ENCODE peak calls at places on chromosomes 5 and 9, in six cellular contexts. One of them, this sample, is unnamed.

GRCh38 chr9:31807574-31808256 is 576.7 kb upstream of the ACO1 start:
- DNase-seq in CD8-positive, alpha-beta memory T cell: no peak
- DNase-seq in NCI-H2171 treated with DMSO at 0.1 percent for 48 hours: no peak
- DNase-seq in stimulated activated CD8-positive, alpha-beta memory T cell treated with anti-CD3 and anti-CD28 coated beads, Interleukin-2, amount 100 ng/mL, for 1 hour: no peak
- DNase-seq in naive thymus-derived CD4-positive, alpha-beta T cell: no peak
- DNase-seq in stomach: no peak
- DNase-seq in this sample: no peak

GRCh38 chr9:87148391-87149237 is 201.3 kb upstream of the GAS1 start:
- DNase-seq in CD8-positive, alpha-beta memory T cell: no peak
- DNase-seq in NCI-H2171 treated with DMSO at 0.1 percent for 48 hours: peak; percentile 33
- DNase-seq in stimulated activated CD8-positive, alpha-beta memory T cell treated with anti-CD3 and anti-CD28 coated beads, Interleukin-2, amount 100 ng/mL, for 1 hour: no peak
- DNase-seq in naive thymus-derived CD4-positive, alpha-beta T cell: no peak
- DNase-seq in stomach: peak; percentile 74
- DNase-seq in this sample: no peak

GRCh38 chr9:27047126-27047525 is 41.7 kb upstream of the LRRC19 start:
- DNase-seq in CD8-positive, alpha-beta memory T cell: no peak
- DNase-seq in NCI-H2171 treated with DMSO at 0.1 percent for 48 hours: no peak
- DNase-seq in stimulated activated CD8-positive, alpha-beta memory T cell treated with anti-CD3 and anti-CD28 coated beads, Interleukin-2, amount 100 ng/mL, for 1 hour: no peak
- DNase-seq in naive thymus-derived CD4-positive, alpha-beta T cell: no peak
- DNase-seq in stomach: no peak
- DNase-seq in this sample: no peak

GRCh38 chr5:11599499-11599898 is 304.7 kb downstream of the CTNND2 start:
- DNase-seq in CD8-positive, alpha-beta memory T cell: no peak
- DNase-seq in NCI-H2171 treated with DMSO at 0.1 percent for 48 hours: no peak
- DNase-seq in stimulated activated CD8-positive, alpha-beta memory T cell treated with anti-CD3 and anti-CD28 coated beads, Interleukin-2, amount 100 ng/mL, for 1 hour: no peak
- DNase-seq in naive thymus-derived CD4-positive, alpha-beta T cell: no peak
- DNase-seq in stomach: no peak
- DNase-seq in this sample: no peak

GRCh38 chr5:73304381-73304780 is 131.4 kb downstream of the TMEM174 start:
- DNase-seq in CD8-positive, alpha-beta memory T cell: no peak
- DNase-seq in NCI-H2171 treated with DMSO at 0.1 percent for 48 hours: no peak
- DNase-seq in stimulated activated CD8-positive, alpha-beta memory T cell treated with anti-CD3 and anti-CD28 coated beads, Interleukin-2, amount 100 ng/mL, for 1 hour: no peak
- DNase-seq in naive thymus-derived CD4-positive, alpha-beta T cell: no peak
- DNase-seq in stomach: no peak
- DNase-seq in this sample: no peak

GRCh38 chr5:43661102-43661501 is 58.1 kb downstream of the NNT start:
- DNase-seq in CD8-positive, alpha-beta memory T cell: no peak
- DNase-seq in NCI-H2171 treated with DMSO at 0.1 percent for 48 hours: peak; percentile 29
- DNase-seq in stimulated activated CD8-positive, alpha-beta memory T cell treated with anti-CD3 and anti-CD28 coated beads, Interleukin-2, amount 100 ng/mL, for 1 hour: no peak
- DNase-seq in naive thymus-derived CD4-positive, alpha-beta T cell: no peak
- DNase-seq in stomach: no peak
- DNase-seq in this sample: no peak

GRCh38 chr5:179134511-179134910 is 74.3 kb downstream of the ZNF354C start:
- DNase-seq in CD8-positive, alpha-beta memory T cell: no peak
- DNase-seq in NCI-H2171 treated with DMSO at 0.1 percent for 48 hours: no peak
- DNase-seq in stimulated activated CD8-positive, alpha-beta memory T cell treated with anti-CD3 and anti-CD28 coated beads, Interleukin-2, amount 100 ng/mL, for 1 hour: no peak
- DNase-seq in naive thymus-derived CD4-positive, alpha-beta T cell: no peak
- DNase-seq in stomach: no peak
- DNase-seq in this sample: no peak

GRCh38 chr5:109365653-109366052 is 44.1 kb downstream of the PJA2 start:
- DNase-seq in CD8-positive, alpha-beta memory T cell: no peak
- DNase-seq in NCI-H2171 treated with DMSO at 0.1 percent for 48 hours: no peak
- DNase-seq in stimulated activated CD8-positive, alpha-beta memory T cell treated with anti-CD3 and anti-CD28 coated beads, Interleukin-2, amount 100 ng/mL, for 1 hour: no peak
- DNase-seq in naive thymus-derived CD4-positive, alpha-beta T cell: no peak
- DNase-seq in stomach: no peak
- DNase-seq in this sample: no peak

GRCh38 chr9:104232781-104233341 is 138.8 kb downstream of the SMC2 start:
- DNase-seq in CD8-positive, alpha-beta memory T cell: no peak
- DNase-seq in NCI-H2171 treated with DMSO at 0.1 percent for 48 hours: no peak
- DNase-seq in stimulated activated CD8-positive, alpha-beta memory T cell treated with anti-CD3 and anti-CD28 coated beads, Interleukin-2, amount 100 ng/mL, for 1 hour: no peak
- DNase-seq in naive thymus-derived CD4-positive, alpha-beta T cell: no peak
- DNase-seq in stomach: no peak
- DNase-seq in this sample: no peak